ENCODE peak calls at places on chromosomes 4 and X, in five cellular contexts. Y is PC-3, T is body of pancreas, G is tibial artery, S is astrocyte. B is an unnamed sample.

GRCh38 chr4:47741200-47741599 is 96.7 kb downstream of the CORIN start:
- DNase-seq in G (no peak), S (no peak), T (no peak), Y (no peak), B (no peak)

GRCh38 chrX:108456971-108457477 is 17.4 kb downstream of the COL4A5 start:
- DNase-seq in Y (no peak), S (no peak), G (no peak), T (no peak), B (no peak)

GRCh38 chr4:40283968-40284367 is 51.2 kb upstream of the CHRNA9 start:
- DNase-seq in G (no peak), T (no peak), S (peak; percentile 92), Y (peak; percentile 82), B (no peak)

GRCh38 chr4:128220286-128221235 is 67.1 kb downstream of the PGRMC2 start:
- DNase-seq in S (peak; percentile 87), Y (peak; percentile 63), T (no peak), G (no peak), B (no peak)

GRCh38 chr4:107034091-107034698 is 1.9 kb downstream of the DKK2 start:
- DNase-seq in G (peak; percentile 31), S (peak; percentile 25), Y (no peak), T (peak; percentile 13), B (no peak)

GRCh38 chrX:70289793-70290770 is at the start of the genes KIF4A and PDZD11:
- DNase-seq in S (peak; percentile 56), T (peak; percentile 84), G (peak; percentile 62), Y (peak; percentile 88), B (peak; percentile 90)

GRCh38 chr4:150149381-150149780 is 71.1 kb downstream of the DCLK2 start:
- DNase-seq in S (peak; percentile 64), Y (no peak), G (no peak), T (no peak), B (no peak)

GRCh38 chr4:2044542-2045517 is 14.3 kb upstream of the NAT8L start:
- DNase-seq in T (no peak), Y (no peak), S (no peak), G (no peak), B (no peak)

GRCh38 chr4:44760142-44760898 is 34.0 kb upstream of the GNPDA2 start:
- DNase-seq in T (peak; percentile 7), S (peak; percentile 7), Y (peak; percentile 46), G (no peak), B (peak; percentile 62)

GRCh38 chrX:19616959-19617358 is 101.7 kb upstream of the MAP3K15 start:
- DNase-seq in T (no peak), Y (no peak), S (no peak), G (no peak), B (no peak)

GRCh38 chrX:3549442-3549875 is 164.0 kb downstream of the PRKX start:
- DNase-seq in S (no peak), T (peak; percentile 41), G (no peak), Y (peak; percentile 8), B (no peak)

GRCh38 chr4:74038161-74039064 is at the start of gene CXCL3:
- DNase-seq in Y (peak; percentile 78), T (peak; percentile 84), S (no peak), G (peak; percentile 72), B (peak; percentile 83)

GRCh38 chr4:24753519-24753918 is 41.9 kb upstream of the SOD3 start:
- DNase-seq in G (no peak), T (no peak), Y (peak; percentile 98), S (no peak), B (no peak)

GRCh38 chr4:20445933-20446723 is 194.4 kb downstream of the SLIT2 start:
- DNase-seq in S (no peak), Y (no peak), G (no peak), T (no peak), B (peak; percentile 49)

GRCh38 chr4:158936238-158936637 is 166.6 kb upstream of the RAPGEF2 start:
- DNase-seq in T (no peak), G (no peak), S (no peak), Y (no peak), B (no peak)

GRCh38 chr4:146340798-146341197 is 126.5 kb downstream of the REELD1 start:
- DNase-seq in S (peak; percentile 23), G (no peak), T (no peak), Y (peak; percentile 57), B (no peak)

GRCh38 chr4:155548173-155548572 is 118.5 kb upstream of the GUCY1A1 start:
- DNase-seq in T (no peak), G (no peak), S (peak; percentile 20), Y (no peak), B (no peak)

GRCh38 chrX:25206761-25207160 is 191.0 kb upstream of the ARX start:
- DNase-seq in G (no peak), S (peak; percentile 28), Y (peak; percentile 67), T (no peak), B (peak; percentile 46)

GRCh38 chr4:152100378-152101201 is 339.8 kb upstream of the GATB start:
- DNase-seq in T (peak; percentile 12), S (no peak), Y (peak; percentile 80), G (no peak), B (no peak)

GRCh38 chr4:71974681-71975080 is 57.1 kb upstream of the NPFFR2 start:
- DNase-seq in Y (peak; percentile 41), G (no peak), S (peak; percentile 85), T (no peak), B (peak; percentile 26)

GRCh38 chrX:40152706-40153334 is 55.1 kb upstream of the BCOR start:
- DNase-seq in Y (peak; percentile 50), S (no peak), G (no peak), T (peak; percentile 78), B (no peak)

GRCh38 chr4:121938282-121939092 is 13.4 kb downstream of the TRPC3 start:
- DNase-seq in S (no peak), T (no peak), Y (no peak), G (no peak), B (no peak)

GRCh38 chr4:78749258-78749971 is 26.7 kb upstream of the BMP2K start:
- DNase-seq in S (peak; percentile 45), G (no peak), Y (no peak), T (no peak), B (no peak)

GRCh38 chr4:4535590-4535989 is 6.3 kb downstream of the STX18 start:
- DNase-seq in Y (no peak), T (no peak), S (no peak), G (no peak), B (no peak)

GRCh38 chr4:140018931-140019618 is 134.9 kb downstream of the MAML3 start:
- DNase-seq in G (no peak), T (no peak), Y (peak; percentile 87), S (no peak), B (no peak)

GRCh38 chrX:129006491-129006890 is 516.8 kb downstream of the SMARCA1 start:
- DNase-seq in Y (no peak), S (no peak), G (no peak), T (no peak), B (no peak)

GRCh38 chrX:40170830-40171512 is 73.2 kb upstream of the BCOR start:
- DNase-seq in T (no peak), G (no peak), Y (peak; percentile 38), S (no peak), B (no peak)

GRCh38 chrX:40083120-40083978 is 14.4 kb downstream of the BCOR start:
- DNase-seq in G (no peak), S (no peak), T (peak; percentile 82), Y (peak; percentile 40), B (no peak)

GRCh38 chrX:105876658-105877057 is 54.3 kb downstream of the NRK start:
- DNase-seq in Y (peak; percentile 64), S (no peak), G (no peak), T (no peak), B (no peak)

DNA sequence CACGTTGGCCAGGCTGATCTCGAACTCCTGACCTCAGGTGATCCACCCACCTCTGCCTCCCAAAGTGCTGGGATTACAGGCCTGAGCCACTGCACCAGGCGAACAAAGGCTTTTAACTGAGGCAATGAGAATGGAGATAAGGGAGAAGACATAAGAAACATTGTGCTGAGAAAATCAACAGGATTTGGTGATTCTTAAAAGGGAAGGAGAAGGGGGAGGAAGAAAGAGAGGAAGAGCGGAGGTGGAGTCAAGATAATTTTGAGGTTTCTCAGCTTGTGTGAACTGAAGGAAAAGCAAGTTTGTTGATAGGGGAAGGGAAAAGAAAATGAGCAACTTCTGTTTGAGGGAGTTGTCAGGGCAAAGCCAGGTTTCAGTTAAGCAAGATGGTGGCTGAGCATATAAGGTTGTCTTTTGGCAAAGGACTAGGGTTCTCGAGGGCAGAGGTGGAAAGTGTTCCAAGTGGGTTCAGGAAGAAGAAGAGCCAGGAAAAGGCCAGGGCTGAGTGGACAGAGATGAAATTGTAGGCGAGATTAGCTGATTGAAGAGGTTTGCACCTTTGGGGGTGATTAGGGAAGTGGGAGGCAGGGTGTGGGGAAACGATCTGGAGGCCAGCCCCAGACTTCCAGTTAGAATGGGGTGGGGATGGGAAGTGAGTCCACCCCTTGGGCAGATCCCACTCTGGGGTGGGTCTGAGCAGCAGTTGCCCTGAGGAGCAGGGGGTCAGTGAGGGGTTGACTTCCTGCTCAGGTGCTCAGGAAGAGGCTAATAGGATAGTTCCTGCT is 7.8 kb downstream of the DOCK11 start:
- DNase-seq in G (no peak), S (no peak), Y (no peak), T (no peak), B (no peak)
- H3K4me1 ChIP-seq in G (no peaks in the 10 kb centered on the region), S (no peaks in the 10 kb centered on the region), Y (no peaks in the 10 kb centered on the region), T (no peaks in the 10 kb centered on the region), B (peaks cover 8% of the 10 kb centered on the region)

GRCh38 chrX:113269203-113269602 is 428.6 kb upstream of the AMOT start:
- DNase-seq in G (no peak), Y (no peak), T (no peak), S (no peak), B (no peak)

GRCh38 chrX:113274345-113274744 is 433.7 kb upstream of the AMOT start:
- DNase-seq in T (no peak), Y (no peak), S (no peak), G (no peak), B (peak; percentile 29)

GRCh38 chrX:113275769-113276168 is 435.1 kb upstream of the AMOT start:
- DNase-seq in G (no peak), T (no peak), S (no peak), Y (no peak), B (no peak)

GRCh38 chrX:113274801-113275200 is 434.2 kb upstream of the AMOT start:
- DNase-seq in Y (no peak), G (no peak), S (no peak), T (no peak), B (peak; percentile 30)
- H3K4me3 ChIP-seq in Y (no peak overlapping the region), G (no peak overlapping the region), S (no peak overlapping the region), T (no peak overlapping the region), B (no peak overlapping the region)

DNA sequence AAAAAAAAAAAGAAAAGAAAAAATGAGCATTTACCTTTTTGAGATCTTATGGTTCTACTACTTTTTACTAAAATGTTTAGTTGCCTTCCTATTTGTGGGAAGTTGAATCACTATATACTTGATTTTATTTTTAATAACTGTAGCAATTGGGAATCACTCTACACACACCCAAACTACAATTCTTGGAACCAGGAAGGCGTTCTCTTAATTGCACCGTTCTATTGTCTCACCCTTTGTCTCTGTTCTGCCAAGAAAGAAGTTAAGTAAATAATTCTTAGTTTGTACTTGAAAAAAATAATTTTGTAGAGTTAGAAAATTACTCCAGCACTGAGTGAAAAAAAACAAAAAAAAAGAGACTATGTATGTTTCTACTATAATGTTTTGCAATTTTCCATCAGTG is 62.7 kb downstream of the ATOH1 start:
- DNase-seq in G (no peak), Y (no peak), T (no peak), S (no peak), B (no peak)
- H3K4me1 ChIP-seq in G (no peaks in the 10 kb centered on the region), Y (no peaks in the 10 kb centered on the region), T (no peaks in the 10 kb centered on the region), S (no peaks in the 10 kb centered on the region), B (no peaks in the 10 kb centered on the region)

DNA sequence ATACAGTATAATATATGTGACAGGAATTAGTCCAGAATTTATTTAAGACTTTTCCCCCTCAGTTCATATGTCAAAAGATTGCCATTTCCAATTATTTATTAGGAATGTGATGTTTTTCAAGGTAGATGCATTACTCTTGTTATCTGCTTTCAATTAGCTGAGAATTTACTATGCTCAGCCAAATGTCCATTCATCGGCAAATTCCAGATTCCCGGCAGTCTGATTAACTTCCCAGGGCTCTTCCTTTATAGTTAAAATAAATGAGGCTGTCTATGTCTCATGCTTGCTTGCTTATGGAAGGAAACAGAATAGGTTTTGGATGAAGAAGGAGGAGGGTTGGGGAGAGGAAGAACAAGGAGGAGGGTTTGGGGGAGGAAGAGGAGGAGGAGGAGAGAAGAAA is 115.6 kb upstream of the NDP start:
- DNase-seq in Y (no peak), T (no peak), G (no peak), S (no peak), B (no peak)
- H3K4me3 ChIP-seq in Y (no peak overlapping the region), T (no peak overlapping the region), G (no peak overlapping the region), S (no peak overlapping the region), B (no peak overlapping the region)

B was measured in SJCRH30.